ENCODE peak calls at places on chromosomes 12 and 14, in ten cellular contexts. C is tibial artery, I is tibial nerve, G is pancreas, O is ascending aorta, M is astrocyte, X is hepatocyte, H is upper lobe of right lung, D is stomach, P is heart right ventricle. U is an unnamed sample.

GRCh38 chr12:48794870-48795269 is 6.0 kb upstream of the ADCY6 start:
- DNase-seq in C (no peak), I (no peak), G (no peak), O (no peak), M (no peak), X (peak; percentile 39), H (no peak), D (no peak), P (no peak), U (no peak)

GRCh38 chr12:49662998-49663843 is 39.9 kb downstream of the PRPF40B start:
- DNase-seq in C (peak; percentile 84), I (peak; percentile 67), G (no peak), O (peak; percentile 57), M (peak; percentile 66), X (peak; percentile 61), H (peak; percentile 73), D (no peak), P (peak; percentile 91), U (peak; percentile 26)

GRCh38 chr12:108374596-108375320 is 35.6 kb upstream of the CMKLR1 start:
- DNase-seq in C (no peak), I (no peak), G (no peak), O (no peak), M (no peak), X (no peak), H (no peak), D (no peak), P (no peak), U (no peak)

GRCh38 chr14:54671537-54671936 is 104.6 kb downstream of the SAMD4A start:
- DNase-seq in C (no peak), I (no peak), G (no peak), O (no peak), M (no peak), X (no peak), H (no peak), D (no peak), P (no peak), U (no peak)

GRCh38 chr12:56001446-56002100 is 4.5 kb downstream of the SUOX start:
- DNase-seq in C (no peak), I (no peak), G (no peak), O (no peak), M (no peak), X (peak; percentile 37), H (no peak), D (no peak), P (no peak), U (no peak)

GRCh38 chr14:68936980-68937379 is 42.1 kb downstream of the ACTN1 start:
- DNase-seq in C (no peak), I (no peak), G (no peak), O (no peak), M (no peak), X (no peak), H (no peak), D (no peak), P (no peak), U (no peak)

GRCh38 chr14:86515195-86515594 is 985.3 kb downstream of the FLRT2 start:
- DNase-seq in C (no peak), I (no peak), G (no peak), O (no peak), M (no peak), X (no peak), H (no peak), D (no peak), P (no peak), U (no peak)

GRCh38 chr14:45198551-45198950 is 54.5 kb downstream of the MIS18BP1 start:
- DNase-seq in C (no peak), I (no peak), G (no peak), O (no peak), M (peak; percentile 95), X (no peak), H (no peak), D (no peak), P (no peak), U (no peak)

GRCh38 chr12:124995200-124995961 is 1.9 kb downstream of the BRI3BP start:
- DNase-seq in C (no peak), I (no peak), G (no peak), O (no peak), M (no peak), X (no peak), H (no peak), D (no peak), P (no peak), U (no peak)

GRCh38 chr12:15550778-15551177 is 228.5 kb downstream of the PTPRO start:
- DNase-seq in C (no peak), I (no peak), G (no peak), O (no peak), M (no peak), X (no peak), H (no peak), D (no peak), P (no peak), U (no peak)

GRCh38 chr12:53985358-53985899 is 483 bp downstream of the HOXC10 start:
- DNase-seq in C (no peak), I (no peak), G (no peak), O (no peak), M (no peak), X (no peak), H (peak; percentile 51), D (no peak), P (no peak), U (no peak)

GRCh38 chr12:6188954-6189353 is 11.2 kb upstream of the CD9 start:
- DNase-seq in C (no peak), I (no peak), G (no peak), O (no peak), M (no peak), X (no peak), H (no peak), D (no peak), P (no peak), U (no peak)

GRCh38 chr12:51860986-51861385 is 12.5 kb upstream of the FIGNL2 start:
- DNase-seq in C (no peak), I (no peak), G (no peak), O (no peak), M (no peak), X (no peak), H (peak; percentile 5), D (no peak), P (no peak), U (no peak)

GRCh38 chr12:51850933-51851244 is 2.4 kb upstream of the FIGNL2 start:
- DNase-seq in C (no peak), I (no peak), G (no peak), O (no peak), M (no peak), X (no peak), H (no peak), D (no peak), P (no peak), U (no peak)

GRCh38 chr12:51851408-51852097 is 3.0 kb upstream of the FIGNL2 start:
- DNase-seq in C (no peak), I (no peak), G (no peak), O (no peak), M (no peak), X (no peak), H (no peak), D (no peak), P (no peak), U (no peak)

GRCh38 chr12:51852404-51853137 is 4.1 kb upstream of the FIGNL2 start:
- DNase-seq in C (no peak), I (no peak), G (no peak), O (no peak), M (no peak), X (no peak), H (no peak), D (no peak), P (no peak), U (no peak)

GRCh38 chr12:51855586-51856428 is 7.3 kb upstream of the FIGNL2 start:
- DNase-seq in C (no peak), I (peak; percentile 61), G (no peak), O (no peak), M (peak; percentile 70), X (peak; percentile 64), H (no peak), D (no peak), P (peak; percentile 49), U (no peak)
- H3K27me3 ChIP-seq in C (no peaks in the 10 kb centered on the region), I (no peaks in the 10 kb centered on the region), G (no peaks in the 10 kb centered on the region), O (no peaks in the 10 kb centered on the region), M (peaks cover 4% of the 10 kb centered on the region), X (no peaks in the 10 kb centered on the region), H (no peaks in the 10 kb centered on the region), D (peaks cover 10% of the 10 kb centered on the region), P (no peaks in the 10 kb centered on the region), U (no peaks in the 10 kb centered on the region)

DNA sequence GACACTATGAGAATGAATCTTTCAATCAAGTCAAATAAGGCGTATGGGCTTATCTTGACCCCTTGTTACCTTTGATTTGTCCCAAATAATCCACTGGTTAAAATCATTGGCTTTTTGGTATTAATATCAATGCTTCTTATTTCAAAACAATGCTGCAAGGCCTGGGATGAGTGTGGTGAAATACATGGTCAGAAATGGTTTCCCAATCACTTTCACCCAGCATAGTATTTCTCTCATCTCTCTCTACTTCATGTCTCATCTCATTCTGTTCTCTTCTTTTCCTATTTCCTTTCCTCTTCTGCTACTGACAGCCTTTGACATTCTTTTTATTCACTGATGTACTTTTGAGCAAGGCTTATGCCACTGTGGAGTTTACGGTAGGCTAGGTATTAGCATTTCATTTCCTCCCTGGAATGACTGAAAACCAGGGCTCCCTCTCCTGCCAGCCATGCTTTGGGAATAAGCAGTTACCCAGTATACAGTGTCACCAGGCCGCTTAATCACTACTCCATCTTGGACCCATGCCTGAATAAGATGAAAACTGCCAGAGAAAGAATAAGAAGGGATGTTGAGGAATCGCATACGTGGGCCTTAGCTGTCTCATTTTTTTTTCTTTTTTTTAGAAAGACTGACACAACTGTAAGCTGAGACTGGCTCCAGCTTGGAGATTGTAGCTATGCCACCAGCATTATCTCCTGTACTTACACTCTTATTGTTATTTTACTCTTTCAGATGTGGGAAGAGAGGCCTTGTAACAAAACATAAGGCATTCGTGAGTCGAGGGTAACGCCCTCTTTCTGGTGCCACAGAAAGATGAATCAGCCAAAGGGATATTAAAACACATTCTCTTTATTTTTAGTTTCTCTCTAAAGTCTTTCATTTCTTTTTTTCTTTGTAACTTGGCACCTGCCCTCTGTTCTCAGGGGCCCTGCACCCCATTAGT is 53.5 kb downstream of the IGF1 start:
- DNase-seq in C (no peak), I (no peak), G (no peak), O (no peak), M (peak; percentile 49), X (no peak), H (no peak), D (no peak), P (no peak), U (no peak)
- H3K27ac ChIP-seq in C (peak overlapping the region; percentile 67), I (no peak overlapping the region), G (no peak overlapping the region), O (peak overlapping the region; percentile 47), M (no peak overlapping the region), X (peak overlapping the region; percentile 19), H (no peak overlapping the region), D (peak overlapping the region; percentile 35), P (peak overlapping the region; percentile 58), U (no peak overlapping the region)

DNA sequence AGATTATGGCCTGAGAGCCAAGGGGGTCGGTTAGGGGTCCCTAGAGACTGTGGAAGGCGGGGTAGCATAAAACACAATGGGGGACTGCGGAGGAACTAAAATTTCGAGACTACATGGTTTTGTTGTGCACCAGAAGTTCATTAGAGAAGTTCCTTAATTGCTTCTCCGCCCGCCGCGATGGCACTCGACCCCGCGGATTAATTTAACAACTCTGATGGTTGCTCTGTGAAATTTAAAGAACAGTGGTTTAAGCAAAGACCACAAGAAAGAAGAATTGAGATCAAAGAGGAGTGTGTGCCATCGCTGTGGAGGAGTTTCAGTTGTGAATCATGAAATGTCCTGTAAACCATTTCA is 1.4 kb upstream of the CCDC88C start:
- DNase-seq in C (no peak), I (no peak), G (no peak), O (no peak), M (no peak), X (no peak), H (no peak), D (peak; percentile 24), P (no peak), U (no peak)
- TF ChIP-seq CTCF in C (no peak), I (no peak), G (no peak), O (no peak), M (no peak), X (no peak), H (peak; percentile 3), D (peak; percentile 0), P (no peak), U (peak; percentile 37)

GRCh38 chr12:1810931-1811280 is 9.5 kb upstream of the LRTM2 start:
- DNase-seq in C (no peak), I (no peak), G (no peak), O (no peak), M (no peak), X (no peak), H (no peak), D (no peak), P (no peak), U (no peak)
- H3K27me3 ChIP-seq in C (no peaks in the 10 kb centered on the region), I (no peaks in the 10 kb centered on the region), G (no peaks in the 10 kb centered on the region), O (no peaks in the 10 kb centered on the region), M (peaks cover 14% of the 10 kb centered on the region), X (no peaks in the 10 kb centered on the region), H (no peaks in the 10 kb centered on the region), D (no peaks in the 10 kb centered on the region), P (peaks cover 9% of the 10 kb centered on the region), U (no peaks in the 10 kb centered on the region)